ENCODE peak calls at places on chromosomes 6 and 20, in four cellular contexts. One of them, this sample, is unnamed. For H3K4me1 and H3K9me3, the result is how much of the 10 kb centered on the place peaks cover.

GRCh38 chr6:160991411-160992322 is at the start of gene MAP3K4:
- DNase-seq in HepG2: peak
- DNase-seq in SK-N-SH: peak
- DNase-seq in K562: peak
- DNase-seq in this sample: peak

GRCh38 chr20:19012671-19013070 is 199.1 kb downstream of the SCP2D1 start:
- DNase-seq in HepG2: no peak
- DNase-seq in SK-N-SH: no peak
- DNase-seq in K562: no peak
- DNase-seq in this sample: no peak

GRCh38 chr6:3284436-3284876 is 25.7 kb downstream of the PSMG4 start:
- DNase-seq in SK-N-SH: peak
- DNase-seq in K562: no peak
- DNase-seq in HepG2: no peak
- DNase-seq in this sample: no peak

GRCh38 chr20:40706977-40707582 is 18.0 kb upstream of the MAFB start:
- DNase-seq in K562: no peak
- DNase-seq in SK-N-SH: no peak
- DNase-seq in HepG2: peak
- DNase-seq in this sample: peak

GRCh38 chr20:62253398-62253797 is 15.1 kb downstream of the OSBPL2 start:
- DNase-seq in HepG2: no peak
- DNase-seq in SK-N-SH: no peak
- DNase-seq in K562: no peak
- DNase-seq in this sample: no peak

GRCh38 chr6:89082439-89082838 is 1.9 kb downstream of the PNRC1 start:
- DNase-seq in K562: no peak
- DNase-seq in SK-N-SH: no peak
- DNase-seq in HepG2: no peak
- DNase-seq in this sample: no peak

GRCh38 chr20:60254901-60255411 is 296.7 kb downstream of the CDH26 start:
- DNase-seq in K562: no peak
- DNase-seq in SK-N-SH: peak
- DNase-seq in HepG2: no peak
- DNase-seq in this sample: no peak

GRCh38 chr6:35392111-35392702 is 49.8 kb downstream of the PPARD start:
- DNase-seq in SK-N-SH: no peak
- DNase-seq in HepG2: peak
- DNase-seq in K562: no peak
- DNase-seq in this sample: no peak

GRCh38 chr6:67736816-67737215 is 898.3 kb upstream of the ADGRB3 start:
- DNase-seq in HepG2: no peak
- DNase-seq in SK-N-SH: no peak
- DNase-seq in K562: no peak
- DNase-seq in this sample: no peak

GRCh38 chr20:10368702-10369041 is 65.3 kb downstream of the MKKS start:
- DNase-seq in SK-N-SH: no peak
- DNase-seq in K562: no peak
- DNase-seq in HepG2: no peak
- DNase-seq in this sample: no peak

GRCh38 chr6:140979642-140980091 is 1153.1 kb upstream of the GJE1 start:
- DNase-seq in K562: no peak
- DNase-seq in HepG2: no peak
- DNase-seq in SK-N-SH: no peak
- DNase-seq in this sample: no peak

GRCh38 chr20:11181964-11182363 is 508.2 kb upstream of the JAG1 start:
- DNase-seq in HepG2: no peak
- DNase-seq in K562: no peak
- DNase-seq in SK-N-SH: no peak
- DNase-seq in this sample: no peak

GRCh38 chr6:14883921-14884320 is 361.9 kb upstream of the JARID2 start:
- DNase-seq in K562: peak
- DNase-seq in SK-N-SH: no peak
- DNase-seq in HepG2: no peak
- DNase-seq in this sample: no peak

GRCh38 chr20:38218566-38218885 is 42.0 kb downstream of the KIAA1755 start:
- DNase-seq in HepG2: no peak
- DNase-seq in SK-N-SH: no peak
- DNase-seq in K562: no peak
- DNase-seq in this sample: no peak

GRCh38 chr20:25237610-25238318 is 10.1 kb upstream of the PYGB start:
- DNase-seq in HepG2: peak
- DNase-seq in K562: peak
- DNase-seq in SK-N-SH: no peak
- DNase-seq in this sample: peak

GRCh38 chr20:22339091-22339881 is 245.1 kb downstream of the FOXA2 start:
- DNase-seq in SK-N-SH: peak
- DNase-seq in K562: peak
- DNase-seq in HepG2: peak
- DNase-seq in this sample: peak

GRCh38 chr20:48722737-48723191 is 105.0 kb downstream of the PREX1 start:
- DNase-seq in K562: no peak
- DNase-seq in HepG2: peak
- DNase-seq in SK-N-SH: no peak
- DNase-seq in this sample: no peak

GRCh38 chr20:32680544-32681174 is 6.9 kb upstream of the C20orf203 start:
- DNase-seq in K562: no peak
- DNase-seq in SK-N-SH: no peak
- DNase-seq in HepG2: no peak
- DNase-seq in this sample: no peak

GRCh38 chr20:60970601-60971000 is 281.5 kb upstream of the CDH4 start:
- DNase-seq in HepG2: no peak
- DNase-seq in K562: no peak
- DNase-seq in SK-N-SH: no peak
- DNase-seq in this sample: no peak

GRCh38 chr20:47664744-47665143 is 120.5 kb downstream of the SULF2 start:
- DNase-seq in HepG2: no peak
- DNase-seq in K562: no peak
- DNase-seq in SK-N-SH: no peak
- DNase-seq in this sample: no peak

GRCh38 chr6:85135376-85136094 is 314.3 kb upstream of the NT5E start:
- DNase-seq in HepG2: no peak
- DNase-seq in SK-N-SH: no peak
- DNase-seq in K562: no peak
- DNase-seq in this sample: no peak

DNA sequence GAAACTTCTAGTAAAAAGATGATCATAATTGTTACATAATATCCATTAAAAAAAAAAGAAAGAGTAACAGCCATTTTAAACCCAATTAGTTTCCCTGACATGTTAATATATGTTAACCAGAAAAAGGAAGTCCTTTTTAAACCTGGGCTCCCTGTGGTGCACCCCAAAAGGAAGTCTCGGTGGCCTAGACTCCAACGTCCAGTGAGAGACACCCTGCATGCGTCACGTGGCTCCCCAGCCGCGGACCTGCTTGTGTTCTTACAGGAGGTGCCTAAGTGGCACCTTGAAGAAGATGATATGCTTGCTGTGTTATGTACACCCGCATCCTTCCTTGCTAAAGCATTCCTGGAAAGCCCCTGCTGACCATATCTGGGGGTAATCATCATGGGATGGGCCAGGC is 50.1 kb downstream of the FOXC1 start:
- DNase-seq in K562: no peak
- DNase-seq in HepG2: no peak
- DNase-seq in SK-N-SH: no peak
- DNase-seq in this sample: no peak
- H3K4me1 ChIP-seq in K562: under half
- H3K4me1 ChIP-seq in HepG2: under half
- H3K4me1 ChIP-seq in SK-N-SH: under half
- H3K4me1 ChIP-seq in this sample: under half

DNA sequence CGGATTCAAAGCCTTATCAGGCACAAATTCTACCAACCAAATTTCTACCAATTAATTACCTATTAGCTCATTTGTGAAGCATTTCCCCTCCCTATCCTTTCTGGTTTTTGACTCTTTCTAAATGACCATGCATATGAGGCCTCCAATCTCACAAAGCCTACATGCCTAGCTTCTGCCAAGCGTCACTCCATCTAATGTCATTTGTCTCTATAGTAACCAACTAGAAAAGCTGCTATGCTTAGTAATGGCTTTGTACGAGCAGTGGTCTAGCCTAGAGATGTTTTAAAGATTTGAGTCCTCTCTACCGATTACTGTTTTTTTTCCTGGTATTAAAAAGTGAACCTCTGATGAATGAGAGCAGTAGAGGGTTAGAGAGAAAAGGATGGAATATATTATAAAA is 4.8 kb upstream of the ASF1A start:
- DNase-seq in K562: no peak
- DNase-seq in SK-N-SH: peak
- DNase-seq in HepG2: no peak
- DNase-seq in this sample: no peak
- TF ChIP-seq ELF1 in K562: no peak
- TF ChIP-seq ELF1 in SK-N-SH: no peak
- TF ChIP-seq ELF1 in HepG2: no peak
- TF ChIP-seq ELF1 in this sample: no peak

GRCh38 chr6:357261-357790 is 34.2 kb upstream of the IRF4 start:
- DNase-seq in HepG2: no peak
- DNase-seq in SK-N-SH: no peak
- DNase-seq in K562: no peak
- DNase-seq in this sample: no peak

GRCh38 chr6:356828-357251 is 34.7 kb upstream of the IRF4 start:
- DNase-seq in HepG2: no peak
- DNase-seq in K562: no peak
- DNase-seq in SK-N-SH: no peak
- DNase-seq in this sample: no peak

GRCh38 chr6:358847-359246 is 32.7 kb upstream of the IRF4 start:
- DNase-seq in SK-N-SH: no peak
- DNase-seq in K562: no peak
- DNase-seq in HepG2: no peak
- DNase-seq in this sample: no peak

GRCh38 chr6:358432-358831 is 33.1 kb upstream of the IRF4 start:
- DNase-seq in HepG2: no peak
- DNase-seq in K562: no peak
- DNase-seq in SK-N-SH: no peak
- DNase-seq in this sample: no peak

DNA sequence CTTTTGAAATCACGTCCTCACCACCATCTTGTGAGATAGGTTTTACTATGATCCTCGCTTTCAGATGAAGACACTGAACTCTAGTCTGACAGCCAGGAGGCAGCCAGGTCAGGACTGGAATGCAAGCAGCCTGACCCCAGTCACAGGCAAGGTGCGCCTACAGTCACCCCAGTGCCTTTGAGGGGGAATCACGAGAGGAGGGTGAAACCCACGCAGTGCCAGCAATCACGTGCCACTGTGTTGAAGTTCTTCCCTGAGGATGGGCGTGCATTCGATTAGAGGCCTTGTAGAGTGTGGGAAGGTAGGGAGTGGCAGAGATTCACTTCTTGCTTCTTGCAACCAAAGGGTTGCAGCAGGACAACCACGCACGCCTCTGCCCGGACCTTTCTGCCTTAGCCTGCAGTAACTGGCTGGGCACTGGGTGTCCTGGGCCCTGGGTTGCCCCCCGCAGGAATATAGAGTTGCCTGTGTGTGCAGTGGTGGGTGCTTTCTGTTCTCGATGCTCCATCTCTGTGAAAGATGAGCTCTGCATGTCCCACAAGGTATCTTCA is 33.7 kb upstream of the IRF4 start:
- DNase-seq in K562: no peak
- DNase-seq in HepG2: no peak
- DNase-seq in SK-N-SH: no peak
- DNase-seq in this sample: no peak
- H3K9me3 ChIP-seq in K562: under half
- H3K9me3 ChIP-seq in HepG2: under half
- H3K9me3 ChIP-seq in SK-N-SH: under half
- H3K9me3 ChIP-seq in this sample: under half

DNA sequence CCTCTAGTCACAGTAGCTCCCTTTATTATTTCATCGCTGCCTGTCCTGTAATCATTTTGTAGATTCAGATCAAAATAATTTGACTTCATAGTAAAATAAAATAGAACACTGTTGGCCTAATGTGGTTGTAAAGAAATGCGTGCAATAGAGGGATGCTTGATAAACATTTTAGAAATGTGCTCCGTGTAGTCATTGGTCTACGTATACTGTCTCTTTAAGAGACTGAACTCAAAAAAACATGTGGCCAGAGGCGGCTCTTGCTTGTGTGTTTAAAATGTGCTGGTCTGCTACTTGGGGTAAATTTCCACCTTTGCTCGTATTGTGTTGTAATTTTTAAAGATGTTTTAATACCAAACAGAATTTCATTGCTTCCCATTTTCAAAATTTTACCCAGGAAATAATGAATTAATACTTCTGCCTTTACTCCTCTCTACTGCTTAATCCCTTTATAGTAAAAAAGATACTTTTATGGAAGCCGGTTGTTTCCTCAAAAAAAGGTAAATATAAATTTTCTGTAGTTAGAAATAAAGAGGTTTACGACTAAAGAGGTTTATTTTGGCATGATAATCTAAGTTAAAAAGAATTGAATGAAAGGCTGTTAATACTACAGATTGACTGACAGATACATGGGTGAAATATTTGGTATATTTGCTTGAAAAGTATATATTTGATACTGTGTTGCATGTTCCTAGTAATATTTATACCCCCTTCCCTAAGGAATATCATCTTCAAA is 2.0 kb downstream of the LIN28B start:
- DNase-seq in SK-N-SH: no peak
- DNase-seq in K562: peak
- DNase-seq in HepG2: peak
- DNase-seq in this sample: peak
- H3K4me1 ChIP-seq in SK-N-SH: under half
- H3K4me1 ChIP-seq in K562: under half
- H3K4me1 ChIP-seq in HepG2: under half
- H3K4me1 ChIP-seq in this sample: under half

DNA sequence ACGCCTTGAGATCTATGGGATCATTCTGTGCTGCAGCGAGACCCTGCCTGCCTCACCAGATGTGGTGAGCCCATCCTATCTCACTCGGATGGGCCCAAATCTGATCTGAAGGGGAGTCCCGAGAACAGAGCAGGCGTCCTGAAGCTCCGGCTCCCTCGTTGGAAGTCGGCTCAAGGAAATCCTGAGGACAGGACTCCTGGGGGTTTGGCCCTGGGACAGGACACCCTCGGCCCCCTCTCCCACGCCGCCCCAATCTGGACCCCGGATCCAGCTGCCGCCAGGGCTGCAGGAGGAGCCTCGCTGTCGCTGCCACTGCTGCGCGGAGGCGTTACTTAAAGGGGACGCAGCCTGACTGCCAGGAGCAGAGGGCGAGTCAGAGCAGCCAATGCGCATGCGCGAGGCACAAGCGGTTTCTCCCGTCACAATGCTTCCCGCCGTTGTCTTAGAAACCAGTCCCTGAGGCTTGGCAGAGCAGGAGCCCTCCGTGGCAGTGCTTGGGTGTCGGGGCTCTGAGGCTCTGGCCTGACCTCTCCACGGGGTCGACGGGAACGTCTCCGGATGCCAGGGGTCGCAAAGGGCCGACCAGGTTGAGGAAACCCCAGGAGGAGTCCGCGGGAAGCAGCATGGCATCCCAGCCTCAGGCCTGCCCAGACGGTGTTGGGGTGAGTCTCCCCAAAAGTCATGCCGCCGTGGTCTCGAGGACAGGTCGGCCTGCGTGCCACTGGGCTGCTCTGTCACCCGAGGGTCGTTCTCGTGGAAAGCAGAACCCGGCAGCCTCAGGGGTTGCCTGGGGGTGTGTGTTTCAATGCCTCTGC is 1567.8 kb upstream of the DEFB115 start:
- DNase-seq in HepG2: no peak
- DNase-seq in SK-N-SH: peak
- DNase-seq in K562: peak
- DNase-seq in this sample: no peak
- TF ChIP-seq ELF1 in HepG2: no peak
- TF ChIP-seq ELF1 in SK-N-SH: no peak
- TF ChIP-seq ELF1 in K562: no peak
- TF ChIP-seq ELF1 in this sample: no peak